ENCODE peak calls at places on chromosomes 1 and 21, in ten cellular contexts. One of them, this sample, is unnamed.

GRCh38 chr1:180612591-180612990 is 19.2 kb upstream of the XPR1 start:
- DNase-seq in central memory CD4-positive, alpha-beta T cell: no peak
- DNase-seq in C1 segment of cervical spinal cord: no peak
- DNase-seq in NAMALWA: no peak
- DNase-seq in NCI-H748 treated with DMSO at 0.1 percent for 48 hours: no peak
- DNase-seq in brain microvascular endothelial cell: no peak
- DNase-seq in LoVo: no peak
- DNase-seq in stimulated activated CD4-positive, alpha-beta T cell treated with anti-CD3 and anti-CD28 coated beads, Interleukin-12 subunit alpha, Interleukin-12 subunit beta, amount 100 ng/mL, for 48 hours: no peak
- DNase-seq in EH: no peak
- DNase-seq in lower leg skin: no peak
- DNase-seq in this sample: no peak

GRCh38 chr1:67769633-67770256 is 63.5 kb downstream of the GNG12 start:
- DNase-seq in C1 segment of cervical spinal cord: no peak
- DNase-seq in stimulated activated CD4-positive, alpha-beta T cell treated with anti-CD3 and anti-CD28 coated beads, Interleukin-12 subunit alpha, Interleukin-12 subunit beta, amount 100 ng/mL, for 48 hours: no peak
- DNase-seq in central memory CD4-positive, alpha-beta T cell: no peak
- DNase-seq in EH: no peak
- DNase-seq in lower leg skin: no peak
- DNase-seq in LoVo: no peak
- DNase-seq in NAMALWA: no peak
- DNase-seq in NCI-H748 treated with DMSO at 0.1 percent for 48 hours: no peak
- DNase-seq in brain microvascular endothelial cell: no peak
- DNase-seq in this sample: no peak

GRCh38 chr1:3097861-3098260 is 28.9 kb downstream of the PRDM16 start:
- DNase-seq in NCI-H748 treated with DMSO at 0.1 percent for 48 hours: no peak
- DNase-seq in brain microvascular endothelial cell: no peak
- DNase-seq in C1 segment of cervical spinal cord: no peak
- DNase-seq in lower leg skin: no peak
- DNase-seq in stimulated activated CD4-positive, alpha-beta T cell treated with anti-CD3 and anti-CD28 coated beads, Interleukin-12 subunit alpha, Interleukin-12 subunit beta, amount 100 ng/mL, for 48 hours: no peak
- DNase-seq in NAMALWA: no peak
- DNase-seq in EH: no peak
- DNase-seq in LoVo: no peak
- DNase-seq in central memory CD4-positive, alpha-beta T cell: no peak
- DNase-seq in this sample: no peak

GRCh38 chr1:111399792-111400610 is 27.5 kb downstream of the OVGP1 start:
- DNase-seq in NAMALWA: peak; percentile 62
- DNase-seq in stimulated activated CD4-positive, alpha-beta T cell treated with anti-CD3 and anti-CD28 coated beads, Interleukin-12 subunit alpha, Interleukin-12 subunit beta, amount 100 ng/mL, for 48 hours: peak; percentile 62
- DNase-seq in NCI-H748 treated with DMSO at 0.1 percent for 48 hours: peak; percentile 24
- DNase-seq in C1 segment of cervical spinal cord: no peak
- DNase-seq in lower leg skin: no peak
- DNase-seq in brain microvascular endothelial cell: peak; percentile 42
- DNase-seq in central memory CD4-positive, alpha-beta T cell: peak; percentile 24
- DNase-seq in EH: peak; percentile 46
- DNase-seq in LoVo: peak; percentile 44
- DNase-seq in this sample: peak; percentile 46

GRCh38 chr1:156129687-156130577 is 15.4 kb downstream of the LMNA start:
- DNase-seq in central memory CD4-positive, alpha-beta T cell: peak; percentile 68
- DNase-seq in C1 segment of cervical spinal cord: no peak
- DNase-seq in LoVo: peak; percentile 94
- DNase-seq in stimulated activated CD4-positive, alpha-beta T cell treated with anti-CD3 and anti-CD28 coated beads, Interleukin-12 subunit alpha, Interleukin-12 subunit beta, amount 100 ng/mL, for 48 hours: peak; percentile 92
- DNase-seq in NCI-H748 treated with DMSO at 0.1 percent for 48 hours: peak; percentile 17
- DNase-seq in lower leg skin: peak; percentile 97
- DNase-seq in brain microvascular endothelial cell: peak; percentile 93
- DNase-seq in EH: peak; percentile 98
- DNase-seq in NAMALWA: peak; percentile 85
- DNase-seq in this sample: peak; percentile 98

GRCh38 chr1:110173466-110174117 is 23.3 kb downstream of the SLC6A17 start:
- DNase-seq in brain microvascular endothelial cell: no peak
- DNase-seq in LoVo: no peak
- DNase-seq in central memory CD4-positive, alpha-beta T cell: no peak
- DNase-seq in C1 segment of cervical spinal cord: no peak
- DNase-seq in NCI-H748 treated with DMSO at 0.1 percent for 48 hours: no peak
- DNase-seq in NAMALWA: no peak
- DNase-seq in EH: peak; percentile 85
- DNase-seq in stimulated activated CD4-positive, alpha-beta T cell treated with anti-CD3 and anti-CD28 coated beads, Interleukin-12 subunit alpha, Interleukin-12 subunit beta, amount 100 ng/mL, for 48 hours: no peak
- DNase-seq in lower leg skin: no peak
- DNase-seq in this sample: no peak

GRCh38 chr1:10283318-10283984 is 73.1 kb downstream of the KIF1B start:
- DNase-seq in C1 segment of cervical spinal cord: no peak
- DNase-seq in stimulated activated CD4-positive, alpha-beta T cell treated with anti-CD3 and anti-CD28 coated beads, Interleukin-12 subunit alpha, Interleukin-12 subunit beta, amount 100 ng/mL, for 48 hours: peak; percentile 12
- DNase-seq in EH: peak; percentile 6
- DNase-seq in NCI-H748 treated with DMSO at 0.1 percent for 48 hours: no peak
- DNase-seq in brain microvascular endothelial cell: peak; percentile 8
- DNase-seq in LoVo: no peak
- DNase-seq in lower leg skin: no peak
- DNase-seq in central memory CD4-positive, alpha-beta T cell: no peak
- DNase-seq in NAMALWA: no peak
- DNase-seq in this sample: no peak

GRCh38 chr1:171032822-171033702 is 57.6 kb upstream of the FMO3 start:
- DNase-seq in LoVo: no peak
- DNase-seq in C1 segment of cervical spinal cord: no peak
- DNase-seq in stimulated activated CD4-positive, alpha-beta T cell treated with anti-CD3 and anti-CD28 coated beads, Interleukin-12 subunit alpha, Interleukin-12 subunit beta, amount 100 ng/mL, for 48 hours: no peak
- DNase-seq in brain microvascular endothelial cell: no peak
- DNase-seq in NAMALWA: no peak
- DNase-seq in NCI-H748 treated with DMSO at 0.1 percent for 48 hours: no peak
- DNase-seq in EH: no peak
- DNase-seq in central memory CD4-positive, alpha-beta T cell: no peak
- DNase-seq in lower leg skin: no peak
- DNase-seq in this sample: no peak

GRCh38 chr21:31521515-31521914 is 138.0 kb upstream of the SOD1 start:
- DNase-seq in lower leg skin: no peak
- DNase-seq in C1 segment of cervical spinal cord: no peak
- DNase-seq in brain microvascular endothelial cell: no peak
- DNase-seq in EH: no peak
- DNase-seq in central memory CD4-positive, alpha-beta T cell: no peak
- DNase-seq in stimulated activated CD4-positive, alpha-beta T cell treated with anti-CD3 and anti-CD28 coated beads, Interleukin-12 subunit alpha, Interleukin-12 subunit beta, amount 100 ng/mL, for 48 hours: no peak
- DNase-seq in NCI-H748 treated with DMSO at 0.1 percent for 48 hours: no peak
- DNase-seq in NAMALWA: no peak
- DNase-seq in LoVo: no peak
- DNase-seq in this sample: no peak

GRCh38 chr1:28758420-28758819 is 21.7 kb downstream of the YTHDF2 start:
- DNase-seq in lower leg skin: peak; percentile 15
- DNase-seq in C1 segment of cervical spinal cord: no peak
- DNase-seq in brain microvascular endothelial cell: no peak
- DNase-seq in stimulated activated CD4-positive, alpha-beta T cell treated with anti-CD3 and anti-CD28 coated beads, Interleukin-12 subunit alpha, Interleukin-12 subunit beta, amount 100 ng/mL, for 48 hours: no peak
- DNase-seq in NCI-H748 treated with DMSO at 0.1 percent for 48 hours: no peak
- DNase-seq in central memory CD4-positive, alpha-beta T cell: no peak
- DNase-seq in EH: no peak
- DNase-seq in LoVo: no peak
- DNase-seq in NAMALWA: no peak
- DNase-seq in this sample: no peak

GRCh38 chr21:38661296-38662223 is 144.2 kb upstream of the ETS2 start:
- DNase-seq in C1 segment of cervical spinal cord: no peak
- DNase-seq in NCI-H748 treated with DMSO at 0.1 percent for 48 hours: no peak
- DNase-seq in central memory CD4-positive, alpha-beta T cell: no peak
- DNase-seq in stimulated activated CD4-positive, alpha-beta T cell treated with anti-CD3 and anti-CD28 coated beads, Interleukin-12 subunit alpha, Interleukin-12 subunit beta, amount 100 ng/mL, for 48 hours: no peak
- DNase-seq in EH: peak; percentile 70
- DNase-seq in lower leg skin: no peak
- DNase-seq in LoVo: peak; percentile 34
- DNase-seq in brain microvascular endothelial cell: peak; percentile 18
- DNase-seq in NAMALWA: no peak
- DNase-seq in this sample: no peak

GRCh38 chr1:156556354-156556753 is 16.0 kb downstream of the IQGAP3 start:
- DNase-seq in stimulated activated CD4-positive, alpha-beta T cell treated with anti-CD3 and anti-CD28 coated beads, Interleukin-12 subunit alpha, Interleukin-12 subunit beta, amount 100 ng/mL, for 48 hours: no peak
- DNase-seq in lower leg skin: no peak
- DNase-seq in central memory CD4-positive, alpha-beta T cell: no peak
- DNase-seq in C1 segment of cervical spinal cord: no peak
- DNase-seq in brain microvascular endothelial cell: no peak
- DNase-seq in NCI-H748 treated with DMSO at 0.1 percent for 48 hours: no peak
- DNase-seq in NAMALWA: no peak
- DNase-seq in EH: no peak
- DNase-seq in LoVo: no peak
- DNase-seq in this sample: no peak

GRCh38 chr1:32241011-32241763 is 5.8 kb upstream of the FAM167B start:
- DNase-seq in LoVo: no peak
- DNase-seq in NCI-H748 treated with DMSO at 0.1 percent for 48 hours: no peak
- DNase-seq in EH: peak; percentile 67
- DNase-seq in central memory CD4-positive, alpha-beta T cell: no peak
- DNase-seq in brain microvascular endothelial cell: peak; percentile 16
- DNase-seq in C1 segment of cervical spinal cord: no peak
- DNase-seq in stimulated activated CD4-positive, alpha-beta T cell treated with anti-CD3 and anti-CD28 coated beads, Interleukin-12 subunit alpha, Interleukin-12 subunit beta, amount 100 ng/mL, for 48 hours: no peak
- DNase-seq in NAMALWA: no peak
- DNase-seq in lower leg skin: peak; percentile 91
- DNase-seq in this sample: no peak

GRCh38 chr1:89962742-89963075 is 32.2 kb upstream of the ZNF326 start:
- DNase-seq in NCI-H748 treated with DMSO at 0.1 percent for 48 hours: no peak
- DNase-seq in central memory CD4-positive, alpha-beta T cell: no peak
- DNase-seq in brain microvascular endothelial cell: no peak
- DNase-seq in EH: peak; percentile 48
- DNase-seq in stimulated activated CD4-positive, alpha-beta T cell treated with anti-CD3 and anti-CD28 coated beads, Interleukin-12 subunit alpha, Interleukin-12 subunit beta, amount 100 ng/mL, for 48 hours: no peak
- DNase-seq in C1 segment of cervical spinal cord: no peak
- DNase-seq in NAMALWA: no peak
- DNase-seq in lower leg skin: no peak
- DNase-seq in LoVo: no peak
- DNase-seq in this sample: no peak

GRCh38 chr1:19009882-19010321 is 53.4 kb upstream of the IFFO2 start:
- DNase-seq in lower leg skin: peak; percentile 83
- DNase-seq in stimulated activated CD4-positive, alpha-beta T cell treated with anti-CD3 and anti-CD28 coated beads, Interleukin-12 subunit alpha, Interleukin-12 subunit beta, amount 100 ng/mL, for 48 hours: no peak
- DNase-seq in NCI-H748 treated with DMSO at 0.1 percent for 48 hours: no peak
- DNase-seq in EH: peak; percentile 96
- DNase-seq in brain microvascular endothelial cell: peak; percentile 82
- DNase-seq in NAMALWA: no peak
- DNase-seq in LoVo: peak; percentile 77
- DNase-seq in central memory CD4-positive, alpha-beta T cell: no peak
- DNase-seq in C1 segment of cervical spinal cord: no peak
- DNase-seq in this sample: peak; percentile 34

GRCh38 chr1:42392255-42392654 is 11.7 kb downstream of the RIMKLA start:
- DNase-seq in C1 segment of cervical spinal cord: no peak
- DNase-seq in EH: no peak
- DNase-seq in LoVo: peak; percentile 19
- DNase-seq in lower leg skin: no peak
- DNase-seq in brain microvascular endothelial cell: no peak
- DNase-seq in NCI-H748 treated with DMSO at 0.1 percent for 48 hours: peak; percentile 96
- DNase-seq in central memory CD4-positive, alpha-beta T cell: no peak
- DNase-seq in NAMALWA: no peak
- DNase-seq in stimulated activated CD4-positive, alpha-beta T cell treated with anti-CD3 and anti-CD28 coated beads, Interleukin-12 subunit alpha, Interleukin-12 subunit beta, amount 100 ng/mL, for 48 hours: no peak
- DNase-seq in this sample: no peak

GRCh38 chr21:26732442-26733221 is 112.6 kb downstream of the ADAMTS1 start:
- DNase-seq in brain microvascular endothelial cell: peak; percentile 69
- DNase-seq in central memory CD4-positive, alpha-beta T cell: no peak
- DNase-seq in LoVo: no peak
- DNase-seq in stimulated activated CD4-positive, alpha-beta T cell treated with anti-CD3 and anti-CD28 coated beads, Interleukin-12 subunit alpha, Interleukin-12 subunit beta, amount 100 ng/mL, for 48 hours: peak; percentile 32
- DNase-seq in NAMALWA: peak; percentile 46
- DNase-seq in EH: peak; percentile 74
- DNase-seq in lower leg skin: no peak
- DNase-seq in NCI-H748 treated with DMSO at 0.1 percent for 48 hours: no peak
- DNase-seq in C1 segment of cervical spinal cord: no peak
- DNase-seq in this sample: peak; percentile 19

GRCh38 chr21:46154155-46154954 is 1.0 kb downstream of the FTCD start:
- DNase-seq in EH: no peak
- DNase-seq in C1 segment of cervical spinal cord: no peak
- DNase-seq in NAMALWA: no peak
- DNase-seq in LoVo: no peak
- DNase-seq in NCI-H748 treated with DMSO at 0.1 percent for 48 hours: no peak
- DNase-seq in lower leg skin: peak; percentile 82
- DNase-seq in stimulated activated CD4-positive, alpha-beta T cell treated with anti-CD3 and anti-CD28 coated beads, Interleukin-12 subunit alpha, Interleukin-12 subunit beta, amount 100 ng/mL, for 48 hours: no peak
- DNase-seq in central memory CD4-positive, alpha-beta T cell: no peak
- DNase-seq in brain microvascular endothelial cell: no peak
- DNase-seq in this sample: no peak

GRCh38 chr1:244319283-244320132 is 132.2 kb downstream of the ADSS2 start:
- DNase-seq in stimulated activated CD4-positive, alpha-beta T cell treated with anti-CD3 and anti-CD28 coated beads, Interleukin-12 subunit alpha, Interleukin-12 subunit beta, amount 100 ng/mL, for 48 hours: peak; percentile 37
- DNase-seq in C1 segment of cervical spinal cord: no peak
- DNase-seq in lower leg skin: peak; percentile 53
- DNase-seq in brain microvascular endothelial cell: peak; percentile 77
- DNase-seq in EH: peak; percentile 86
- DNase-seq in LoVo: no peak
- DNase-seq in NCI-H748 treated with DMSO at 0.1 percent for 48 hours: no peak
- DNase-seq in central memory CD4-positive, alpha-beta T cell: peak; percentile 48
- DNase-seq in NAMALWA: peak; percentile 24
- DNase-seq in this sample: no peak